ENCODE peak calls at places on chromosome 17, in seven cellular contexts. One of them, this sample, is unnamed.

GRCh38 chr17:78284146-78284545 is 52.7 kb downstream of the TMEM235 start:
- DNase-seq in adrenal gland: no peak
- DNase-seq in IMR-90: peak; percentile 63
- DNase-seq in Caco-2: peak; percentile 79
- DNase-seq in esophagus muscularis mucosa: no peak
- DNase-seq in effector memory CD4-positive, alpha-beta T cell: no peak
- DNase-seq in esophagus squamous epithelium: no peak
- DNase-seq in this sample: no peak

GRCh38 chr17:28173071-28173561 is 130.6 kb downstream of the NLK start:
- DNase-seq in esophagus squamous epithelium: no peak
- DNase-seq in Caco-2: no peak
- DNase-seq in esophagus muscularis mucosa: no peak
- DNase-seq in adrenal gland: no peak
- DNase-seq in effector memory CD4-positive, alpha-beta T cell: no peak
- DNase-seq in IMR-90: no peak
- DNase-seq in this sample: no peak

GRCh38 chr17:66781135-66781534 is 53.8 kb upstream of the CACNG5 start:
- DNase-seq in adrenal gland: no peak
- DNase-seq in IMR-90: no peak
- DNase-seq in effector memory CD4-positive, alpha-beta T cell: no peak
- DNase-seq in esophagus squamous epithelium: no peak
- DNase-seq in esophagus muscularis mucosa: no peak
- DNase-seq in Caco-2: no peak
- DNase-seq in this sample: no peak

GRCh38 chr17:4483012-4483840 is 15.5 kb upstream of the SPNS2 start:
- DNase-seq in Caco-2: peak; percentile 39
- DNase-seq in esophagus squamous epithelium: no peak
- DNase-seq in effector memory CD4-positive, alpha-beta T cell: no peak
- DNase-seq in esophagus muscularis mucosa: no peak
- DNase-seq in IMR-90: no peak
- DNase-seq in adrenal gland: no peak
- DNase-seq in this sample: no peak

GRCh38 chr17:18916816-18917496 is 35.0 kb upstream of the SLC5A10 start:
- DNase-seq in effector memory CD4-positive, alpha-beta T cell: no peak
- DNase-seq in esophagus squamous epithelium: no peak
- DNase-seq in IMR-90: peak; percentile 45
- DNase-seq in esophagus muscularis mucosa: no peak
- DNase-seq in adrenal gland: no peak
- DNase-seq in Caco-2: no peak
- DNase-seq in this sample: no peak

GRCh38 chr17:46194393-46195216 is 1.4 kb upstream of the KANSL1 start:
- DNase-seq in esophagus muscularis mucosa: no peak
- DNase-seq in adrenal gland: no peak
- DNase-seq in IMR-90: peak; percentile 59
- DNase-seq in effector memory CD4-positive, alpha-beta T cell: peak; percentile 38
- DNase-seq in Caco-2: no peak
- DNase-seq in esophagus squamous epithelium: no peak
- DNase-seq in this sample: peak; percentile 67

GRCh38 chr17:1940810-1941185 is 84.3 kb downstream of the RTN4RL1 start:
- DNase-seq in esophagus muscularis mucosa: no peak
- DNase-seq in esophagus squamous epithelium: no peak
- DNase-seq in effector memory CD4-positive, alpha-beta T cell: no peak
- DNase-seq in adrenal gland: no peak
- DNase-seq in Caco-2: no peak
- DNase-seq in IMR-90: no peak
- DNase-seq in this sample: no peak

GRCh38 chr17:5843366-5844026 is 226.7 kb upstream of the WSCD1 start:
- DNase-seq in adrenal gland: no peak
- DNase-seq in esophagus squamous epithelium: no peak
- DNase-seq in esophagus muscularis mucosa: peak; percentile 85
- DNase-seq in IMR-90: no peak
- DNase-seq in effector memory CD4-positive, alpha-beta T cell: no peak
- DNase-seq in Caco-2: no peak
- DNase-seq in this sample: no peak

GRCh38 chr17:43360376-43360738 is 38.4 kb upstream of the ARL4D start:
- DNase-seq in Caco-2: peak; percentile 68
- DNase-seq in IMR-90: peak; percentile 97
- DNase-seq in esophagus squamous epithelium: no peak
- DNase-seq in esophagus muscularis mucosa: peak; percentile 92
- DNase-seq in effector memory CD4-positive, alpha-beta T cell: peak; percentile 68
- DNase-seq in adrenal gland: peak; percentile 47
- DNase-seq in this sample: peak; percentile 89

GRCh38 chr17:79620207-79621038 is 9.6 kb upstream of the RBFOX3 start:
- DNase-seq in esophagus muscularis mucosa: no peak
- DNase-seq in Caco-2: peak; percentile 17
- DNase-seq in effector memory CD4-positive, alpha-beta T cell: no peak
- DNase-seq in adrenal gland: peak; percentile 1
- DNase-seq in esophagus squamous epithelium: no peak
- DNase-seq in IMR-90: no peak
- DNase-seq in this sample: no peak

GRCh38 chr17:70048020-70048419 is 27.0 kb upstream of the KCNJ16 start:
- DNase-seq in IMR-90: no peak
- DNase-seq in adrenal gland: no peak
- DNase-seq in esophagus muscularis mucosa: no peak
- DNase-seq in Caco-2: no peak
- DNase-seq in effector memory CD4-positive, alpha-beta T cell: no peak
- DNase-seq in esophagus squamous epithelium: no peak
- DNase-seq in this sample: no peak

GRCh38 chr17:67615736-67616135 is 102.0 kb upstream of the NOL11 start:
- DNase-seq in adrenal gland: no peak
- DNase-seq in effector memory CD4-positive, alpha-beta T cell: no peak
- DNase-seq in Caco-2: no peak
- DNase-seq in esophagus muscularis mucosa: no peak
- DNase-seq in esophagus squamous epithelium: no peak
- DNase-seq in IMR-90: no peak
- DNase-seq in this sample: no peak

GRCh38 chr17:57956311-57957119 is 1.3 kb upstream of the CUEDC1 start:
- DNase-seq in effector memory CD4-positive, alpha-beta T cell: peak; percentile 25
- DNase-seq in IMR-90: no peak
- DNase-seq in Caco-2: peak; percentile 26
- DNase-seq in esophagus squamous epithelium: no peak
- DNase-seq in esophagus muscularis mucosa: no peak
- DNase-seq in adrenal gland: peak; percentile 13
- DNase-seq in this sample: no peak

GRCh38 chr17:2275722-2276121 is 27.9 kb downstream of the SMG6 start:
- DNase-seq in Caco-2: no peak
- DNase-seq in esophagus muscularis mucosa: no peak
- DNase-seq in esophagus squamous epithelium: no peak
- DNase-seq in IMR-90: no peak
- DNase-seq in adrenal gland: no peak
- DNase-seq in effector memory CD4-positive, alpha-beta T cell: no peak
- DNase-seq in this sample: no peak

GRCh38 chr17:64092952-64093451 is 36.9 kb downstream of the ERN1 start:
- DNase-seq in IMR-90: no peak
- DNase-seq in esophagus squamous epithelium: no peak
- DNase-seq in adrenal gland: no peak
- DNase-seq in Caco-2: no peak
- DNase-seq in effector memory CD4-positive, alpha-beta T cell: no peak
- DNase-seq in esophagus muscularis mucosa: no peak
- DNase-seq in this sample: no peak

GRCh38 chr17:29592850-29593545 is at the start of gene ANKRD13B:
- DNase-seq in esophagus squamous epithelium: no peak
- DNase-seq in IMR-90: no peak
- DNase-seq in effector memory CD4-positive, alpha-beta T cell: no peak
- DNase-seq in adrenal gland: no peak
- DNase-seq in esophagus muscularis mucosa: no peak
- DNase-seq in Caco-2: no peak
- DNase-seq in this sample: peak; percentile 52

GRCh38 chr17:37740861-37741260 is 4.0 kb downstream of the HNF1B start:
- DNase-seq in esophagus muscularis mucosa: no peak
- DNase-seq in adrenal gland: no peak
- DNase-seq in IMR-90: no peak
- DNase-seq in Caco-2: no peak
- DNase-seq in esophagus squamous epithelium: no peak
- DNase-seq in effector memory CD4-positive, alpha-beta T cell: no peak
- DNase-seq in this sample: no peak

GRCh38 chr17:37736428-37736827 is 8.4 kb downstream of the HNF1B start:
- DNase-seq in Caco-2: no peak
- DNase-seq in esophagus squamous epithelium: no peak
- DNase-seq in IMR-90: no peak
- DNase-seq in adrenal gland: no peak
- DNase-seq in effector memory CD4-positive, alpha-beta T cell: no peak
- DNase-seq in esophagus muscularis mucosa: no peak
- DNase-seq in this sample: no peak

GRCh38 chr17:37737081-37737480 is 7.8 kb downstream of the HNF1B start:
- DNase-seq in effector memory CD4-positive, alpha-beta T cell: no peak
- DNase-seq in IMR-90: no peak
- DNase-seq in esophagus squamous epithelium: no peak
- DNase-seq in esophagus muscularis mucosa: no peak
- DNase-seq in adrenal gland: no peak
- DNase-seq in Caco-2: no peak
- DNase-seq in this sample: no peak

GRCh38 chr17:37735165-37735564 is 9.7 kb downstream of the HNF1B start:
- DNase-seq in effector memory CD4-positive, alpha-beta T cell: no peak
- DNase-seq in esophagus muscularis mucosa: no peak
- DNase-seq in Caco-2: no peak
- DNase-seq in IMR-90: no peak
- DNase-seq in esophagus squamous epithelium: no peak
- DNase-seq in adrenal gland: no peak
- DNase-seq in this sample: no peak

DNA sequence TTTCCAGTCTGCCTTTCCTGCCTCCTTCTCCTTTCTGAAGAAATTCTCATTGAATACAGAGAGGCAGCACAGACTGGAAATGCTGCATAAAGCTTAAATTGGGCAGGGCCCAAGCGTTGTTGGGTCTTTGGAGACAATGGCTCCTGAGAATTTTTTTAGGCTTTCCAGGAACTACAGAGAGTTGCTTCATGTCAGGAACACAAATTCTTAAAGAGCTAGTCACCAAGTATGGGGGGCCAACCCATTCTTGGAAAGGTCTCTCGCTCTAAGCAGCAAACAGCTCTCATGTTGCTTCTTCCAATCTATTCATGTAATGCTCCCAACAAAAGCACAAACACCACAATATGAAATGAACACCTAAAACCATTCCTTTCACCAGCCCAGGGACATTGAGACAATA is 6.9 kb downstream of the HNF1B start:
- DNase-seq in IMR-90: peak; percentile 61
- DNase-seq in esophagus muscularis mucosa: no peak
- DNase-seq in adrenal gland: no peak
- DNase-seq in Caco-2: no peak
- DNase-seq in effector memory CD4-positive, alpha-beta T cell: no peak
- DNase-seq in esophagus squamous epithelium: no peak
- DNase-seq in this sample: no peak
- H3K4me3 ChIP-seq in IMR-90: no peak overlapping the region
- H3K4me3 ChIP-seq in esophagus muscularis mucosa: no peak overlapping the region
- H3K4me3 ChIP-seq in adrenal gland: no peak overlapping the region
- H3K4me3 ChIP-seq in Caco-2: no peak overlapping the region
- H3K4me3 ChIP-seq in effector memory CD4-positive, alpha-beta T cell: no peak overlapping the region
- H3K4me3 ChIP-seq in esophagus squamous epithelium: no peak overlapping the region
- H3K4me3 ChIP-seq in this sample: no peak overlapping the region

DNA sequence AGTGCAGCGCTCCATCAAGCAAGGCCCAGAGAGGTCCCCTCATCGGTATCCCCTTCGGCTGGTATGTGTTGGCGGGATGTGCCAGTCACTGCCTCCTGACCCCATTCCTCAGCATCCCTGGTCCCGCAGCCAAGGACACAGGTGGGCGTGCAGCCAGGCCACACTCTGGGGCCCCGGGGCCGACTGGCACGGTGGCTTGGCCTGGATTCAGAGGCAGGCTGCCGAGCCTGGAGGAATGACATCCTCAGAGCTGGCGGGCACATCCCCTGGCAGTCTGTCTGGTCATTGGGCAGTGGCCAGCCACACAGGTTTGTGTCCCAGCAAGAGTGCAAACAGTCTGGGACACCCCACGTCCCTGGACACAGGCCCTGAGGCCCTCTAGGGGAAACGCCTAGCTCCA is 111.1 kb downstream of the SDK2 start:
- DNase-seq in esophagus muscularis mucosa: no peak
- DNase-seq in adrenal gland: no peak
- DNase-seq in esophagus squamous epithelium: no peak
- DNase-seq in Caco-2: no peak
- DNase-seq in IMR-90: no peak
- DNase-seq in effector memory CD4-positive, alpha-beta T cell: no peak
- DNase-seq in this sample: no peak
- H3K4me1 ChIP-seq in esophagus muscularis mucosa: peaks cover 8% of the 10 kb centered on the region
- H3K4me1 ChIP-seq in adrenal gland: no peaks in the 10 kb centered on the region
- H3K4me1 ChIP-seq in esophagus squamous epithelium: no peaks in the 10 kb centered on the region
- H3K4me1 ChIP-seq in Caco-2: no peaks in the 10 kb centered on the region
- H3K4me1 ChIP-seq in IMR-90: no peaks in the 10 kb centered on the region
- H3K4me1 ChIP-seq in effector memory CD4-positive, alpha-beta T cell: no peaks in the 10 kb centered on the region
- H3K4me1 ChIP-seq in this sample: no peaks in the 10 kb centered on the region

GRCh38 chr17:17041571-17042380 is 481 bp upstream of the MPRIP start:
- DNase-seq in adrenal gland: peak; percentile 99
- DNase-seq in IMR-90: peak; percentile 95
- DNase-seq in esophagus squamous epithelium: peak; percentile 90
- DNase-seq in Caco-2: peak; percentile 100
- DNase-seq in effector memory CD4-positive, alpha-beta T cell: peak; percentile 89
- DNase-seq in esophagus muscularis mucosa: peak; percentile 99
- DNase-seq in this sample: peak; percentile 97

GRCh38 chr17:17042851-17043667 is 802 bp downstream of the MPRIP start:
- DNase-seq in adrenal gland: no peak
- DNase-seq in Caco-2: peak; percentile 36
- DNase-seq in esophagus muscularis mucosa: no peak
- DNase-seq in effector memory CD4-positive, alpha-beta T cell: no peak
- DNase-seq in IMR-90: peak; percentile 66
- DNase-seq in esophagus squamous epithelium: no peak
- DNase-seq in this sample: no peak

GRCh38 chr17:17042381-17042736 is at the start of gene MPRIP:
- DNase-seq in IMR-90: no peak
- DNase-seq in Caco-2: no peak
- DNase-seq in adrenal gland: no peak
- DNase-seq in esophagus muscularis mucosa: no peak
- DNase-seq in esophagus squamous epithelium: no peak
- DNase-seq in effector memory CD4-positive, alpha-beta T cell: no peak
- DNase-seq in this sample: no peak

GRCh38 chr17:17039911-17040310 is 2.3 kb upstream of the MPRIP start:
- DNase-seq in esophagus muscularis mucosa: no peak
- DNase-seq in Caco-2: no peak
- DNase-seq in IMR-90: no peak
- DNase-seq in esophagus squamous epithelium: no peak
- DNase-seq in effector memory CD4-positive, alpha-beta T cell: no peak
- DNase-seq in adrenal gland: no peak
- DNase-seq in this sample: no peak

DNA sequence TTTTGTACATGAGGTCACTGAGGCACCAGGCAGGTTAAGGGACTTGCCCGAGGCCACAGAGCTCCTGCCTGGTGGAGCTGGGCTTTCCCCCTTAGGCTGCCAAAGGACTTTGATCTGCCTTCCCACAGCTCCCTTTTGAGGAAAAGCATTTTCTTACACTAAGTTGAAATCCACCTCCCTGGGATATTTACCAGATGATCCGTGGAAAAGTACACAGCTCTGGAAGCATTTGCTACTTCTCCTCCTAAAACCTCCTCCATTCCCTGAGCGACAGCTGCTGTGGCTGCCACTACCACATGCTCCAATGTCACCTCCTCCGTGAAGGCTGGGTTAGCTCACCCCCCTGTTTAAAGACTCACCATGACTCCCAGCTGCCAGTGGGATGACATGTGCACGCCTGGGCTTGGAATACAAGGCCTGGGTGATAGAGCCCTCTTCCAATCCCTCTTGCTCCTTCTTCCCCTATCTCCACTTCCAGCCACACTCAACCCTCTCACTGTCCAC is 1.2 kb upstream of the MPRIP start:
- DNase-seq in Caco-2: peak; percentile 80
- DNase-seq in esophagus muscularis mucosa: no peak
- DNase-seq in esophagus squamous epithelium: no peak
- DNase-seq in IMR-90: peak; percentile 74
- DNase-seq in adrenal gland: no peak
- DNase-seq in effector memory CD4-positive, alpha-beta T cell: no peak
- DNase-seq in this sample: no peak
- H3K4me3 ChIP-seq in Caco-2: no peak overlapping the region
- H3K4me3 ChIP-seq in esophagus muscularis mucosa: no peak overlapping the region
- H3K4me3 ChIP-seq in esophagus squamous epithelium: peak overlapping the region; percentile 75
- H3K4me3 ChIP-seq in IMR-90: no peak overlapping the region
- H3K4me3 ChIP-seq in adrenal gland: no peak overlapping the region
- H3K4me3 ChIP-seq in effector memory CD4-positive, alpha-beta T cell: no peak overlapping the region
- H3K4me3 ChIP-seq in this sample: no peak overlapping the region

GRCh38 chr17:16437083-16437482 is 21.7 kb downstream of the TRPV2 start:
- DNase-seq in effector memory CD4-positive, alpha-beta T cell: no peak
- DNase-seq in IMR-90: no peak
- DNase-seq in esophagus squamous epithelium: no peak
- DNase-seq in esophagus muscularis mucosa: no peak
- DNase-seq in Caco-2: no peak
- DNase-seq in adrenal gland: no peak
- DNase-seq in this sample: no peak
- H3K4me1 ChIP-seq in effector memory CD4-positive, alpha-beta T cell: peaks cover 19% of the 10 kb centered on the region
- H3K4me1 ChIP-seq in IMR-90: peaks cover 12% of the 10 kb centered on the region
- H3K4me1 ChIP-seq in esophagus squamous epithelium: peaks cover 35% of the 10 kb centered on the region
- H3K4me1 ChIP-seq in esophagus muscularis mucosa: peaks cover 31% of the 10 kb centered on the region
- H3K4me1 ChIP-seq in Caco-2: peaks cover 23% of the 10 kb centered on the region
- H3K4me1 ChIP-seq in adrenal gland: peaks cover 29% of the 10 kb centered on the region
- H3K4me1 ChIP-seq in this sample: peaks cover 30% of the 10 kb centered on the region